ENCODE peak calls at places on chromosome 4, in eight cellular contexts. One of them, this sample, is unnamed.

GRCh38 chr4:141713771-141714445 is 77.5 kb downstream of the IL15 start:
- DNase-seq in aorta: no peak
- DNase-seq in coronary artery: no peak
- DNase-seq in substantia nigra: no peak
- DNase-seq in mammary epithelial cell: peak; percentile 68
- DNase-seq in tibial nerve: no peak
- DNase-seq in heart right ventricle: no peak
- DNase-seq in fibroblast of lung: peak; percentile 85
- DNase-seq in this sample: no peak

GRCh38 chr4:73257995-73258667 is 467 bp downstream of the ANKRD17 start:
- DNase-seq in aorta: peak; percentile 58
- DNase-seq in coronary artery: no peak
- DNase-seq in substantia nigra: no peak
- DNase-seq in mammary epithelial cell: peak; percentile 21
- DNase-seq in tibial nerve: peak; percentile 18
- DNase-seq in heart right ventricle: no peak
- DNase-seq in fibroblast of lung: peak; percentile 52
- DNase-seq in this sample: peak; percentile 21

GRCh38 chr4:158606969-158607368 is 64.7 kb downstream of the C4orf46 start:
- DNase-seq in aorta: no peak
- DNase-seq in coronary artery: no peak
- DNase-seq in substantia nigra: no peak
- DNase-seq in mammary epithelial cell: no peak
- DNase-seq in tibial nerve: no peak
- DNase-seq in heart right ventricle: no peak
- DNase-seq in fibroblast of lung: no peak
- DNase-seq in this sample: no peak

GRCh38 chr4:109183851-109184345 is 118.6 kb downstream of the COL25A1 start:
- DNase-seq in aorta: no peak
- DNase-seq in coronary artery: no peak
- DNase-seq in substantia nigra: no peak
- DNase-seq in mammary epithelial cell: no peak
- DNase-seq in tibial nerve: no peak
- DNase-seq in heart right ventricle: no peak
- DNase-seq in fibroblast of lung: peak; percentile 6
- DNase-seq in this sample: no peak

GRCh38 chr4:184313710-184314659 is 96.3 kb upstream of the ENPP6 start:
- DNase-seq in aorta: peak; percentile 57
- DNase-seq in coronary artery: no peak
- DNase-seq in substantia nigra: no peak
- DNase-seq in mammary epithelial cell: no peak
- DNase-seq in tibial nerve: no peak
- DNase-seq in heart right ventricle: no peak
- DNase-seq in fibroblast of lung: no peak
- DNase-seq in this sample: no peak

GRCh38 chr4:40962551-40963185 is 212.9 kb downstream of the NSUN7 start:
- DNase-seq in aorta: no peak
- DNase-seq in coronary artery: no peak
- DNase-seq in substantia nigra: no peak
- DNase-seq in mammary epithelial cell: no peak
- DNase-seq in tibial nerve: no peak
- DNase-seq in heart right ventricle: no peak
- DNase-seq in fibroblast of lung: peak; percentile 87
- DNase-seq in this sample: no peak

GRCh38 chr4:74317616-74318256 is 9.5 kb downstream of the EPGN start:
- DNase-seq in aorta: no peak
- DNase-seq in coronary artery: no peak
- DNase-seq in substantia nigra: no peak
- DNase-seq in mammary epithelial cell: peak; percentile 12
- DNase-seq in tibial nerve: no peak
- DNase-seq in heart right ventricle: no peak
- DNase-seq in fibroblast of lung: no peak
- DNase-seq in this sample: no peak

GRCh38 chr4:140185725-140186124 is 31.7 kb upstream of the MAML3 start:
- DNase-seq in aorta: no peak
- DNase-seq in coronary artery: no peak
- DNase-seq in substantia nigra: no peak
- DNase-seq in mammary epithelial cell: no peak
- DNase-seq in tibial nerve: no peak
- DNase-seq in heart right ventricle: no peak
- DNase-seq in fibroblast of lung: no peak
- DNase-seq in this sample: no peak

GRCh38 chr4:139522457-139522856 is 33.6 kb downstream of the SETD7 start:
- DNase-seq in aorta: no peak
- DNase-seq in coronary artery: no peak
- DNase-seq in substantia nigra: no peak
- DNase-seq in mammary epithelial cell: no peak
- DNase-seq in tibial nerve: no peak
- DNase-seq in heart right ventricle: no peak
- DNase-seq in fibroblast of lung: no peak
- DNase-seq in this sample: no peak

GRCh38 chr4:64857198-64857597 is 447.9 kb upstream of the TECRL start:
- DNase-seq in aorta: no peak
- DNase-seq in coronary artery: no peak
- DNase-seq in substantia nigra: no peak
- DNase-seq in mammary epithelial cell: no peak
- DNase-seq in tibial nerve: no peak
- DNase-seq in heart right ventricle: no peak
- DNase-seq in fibroblast of lung: peak; percentile 59
- DNase-seq in this sample: no peak

GRCh38 chr4:17492058-17492741 is 19.7 kb downstream of the QDPR start:
- DNase-seq in aorta: no peak
- DNase-seq in coronary artery: no peak
- DNase-seq in substantia nigra: no peak
- DNase-seq in mammary epithelial cell: no peak
- DNase-seq in tibial nerve: no peak
- DNase-seq in heart right ventricle: no peak
- DNase-seq in fibroblast of lung: no peak
- DNase-seq in this sample: peak; percentile 78

GRCh38 chr4:4890574-4891260 is 31.3 kb downstream of the MSX1 start:
- DNase-seq in aorta: no peak
- DNase-seq in coronary artery: peak; percentile 53
- DNase-seq in substantia nigra: no peak
- DNase-seq in mammary epithelial cell: no peak
- DNase-seq in tibial nerve: no peak
- DNase-seq in heart right ventricle: no peak
- DNase-seq in fibroblast of lung: no peak
- DNase-seq in this sample: no peak

GRCh38 chr4:108763981-108764380 is 1.1 kb upstream of the ETNPPL start:
- DNase-seq in aorta: no peak
- DNase-seq in coronary artery: no peak
- DNase-seq in substantia nigra: no peak
- DNase-seq in mammary epithelial cell: no peak
- DNase-seq in tibial nerve: no peak
- DNase-seq in heart right ventricle: no peak
- DNase-seq in fibroblast of lung: no peak
- DNase-seq in this sample: no peak

GRCh38 chr4:91304292-91304691 is 999.5 kb upstream of the GRID2 start:
- DNase-seq in aorta: no peak
- DNase-seq in coronary artery: no peak
- DNase-seq in substantia nigra: no peak
- DNase-seq in mammary epithelial cell: no peak
- DNase-seq in tibial nerve: no peak
- DNase-seq in heart right ventricle: no peak
- DNase-seq in fibroblast of lung: no peak
- DNase-seq in this sample: no peak

GRCh38 chr4:122701061-122701460 is 31.4 kb upstream of the BBS12 start:
- DNase-seq in aorta: no peak
- DNase-seq in coronary artery: no peak
- DNase-seq in substantia nigra: no peak
- DNase-seq in mammary epithelial cell: peak; percentile 39
- DNase-seq in tibial nerve: no peak
- DNase-seq in heart right ventricle: no peak
- DNase-seq in fibroblast of lung: no peak
- DNase-seq in this sample: no peak

DNA sequence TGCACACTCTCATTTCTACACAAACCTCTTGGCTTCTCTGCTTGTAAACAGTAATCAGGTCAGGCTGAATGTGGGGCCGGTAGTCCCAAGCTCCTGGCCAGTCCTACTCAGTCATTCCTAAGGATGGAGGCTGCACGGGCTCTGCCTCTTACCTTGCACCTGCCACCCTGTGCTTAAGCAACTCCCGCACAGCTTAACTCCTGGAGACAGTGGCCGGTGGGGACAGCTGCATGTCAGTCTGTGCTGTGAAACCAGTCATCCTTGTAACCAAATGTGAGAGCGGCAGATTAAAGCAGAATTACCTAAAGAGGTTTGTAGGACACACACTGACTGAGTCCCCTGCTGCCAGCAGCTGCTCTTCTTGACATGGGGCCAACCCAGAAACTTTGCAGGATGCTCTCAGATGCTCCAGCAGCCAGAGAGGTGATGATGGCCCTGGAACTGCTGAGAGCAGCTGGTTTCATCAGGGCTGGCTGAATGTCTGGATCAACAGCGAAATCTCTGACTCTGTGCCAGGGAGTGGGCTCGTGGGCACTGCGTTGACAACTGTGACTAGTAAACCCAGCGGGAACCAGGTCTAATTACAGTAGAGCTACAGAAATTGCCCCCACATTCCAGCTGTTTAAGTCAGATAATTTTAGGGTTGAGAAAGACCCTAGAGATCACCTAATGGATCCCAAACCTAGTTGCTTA is 123.7 kb downstream of the ANAPC4 start:
- DNase-seq in aorta: no peak
- DNase-seq in coronary artery: no peak
- DNase-seq in substantia nigra: no peak
- DNase-seq in mammary epithelial cell: no peak
- DNase-seq in tibial nerve: no peak
- DNase-seq in heart right ventricle: no peak
- DNase-seq in fibroblast of lung: no peak
- DNase-seq in this sample: no peak
- H3K27ac ChIP-seq in aorta: no peak overlapping the region
- H3K27ac ChIP-seq in coronary artery: no peak overlapping the region
- H3K27ac ChIP-seq in substantia nigra: no peak overlapping the region
- H3K27ac ChIP-seq in mammary epithelial cell: no peak overlapping the region
- H3K27ac ChIP-seq in tibial nerve: no peak overlapping the region
- H3K27ac ChIP-seq in heart right ventricle: no peak overlapping the region
- H3K27ac ChIP-seq in fibroblast of lung: no peak overlapping the region
- H3K27ac ChIP-seq in this sample: no peak overlapping the region

GRCh38 chr4:576245-576821 is at the start of gene TMEM271:
- DNase-seq in aorta: no peak
- DNase-seq in coronary artery: no peak
- DNase-seq in substantia nigra: no peak
- DNase-seq in mammary epithelial cell: no peak
- DNase-seq in tibial nerve: no peak
- DNase-seq in heart right ventricle: no peak
- DNase-seq in fibroblast of lung: no peak
- DNase-seq in this sample: no peak
- H3K27ac ChIP-seq in aorta: no peak within 1 kb of the TSS
- H3K27ac ChIP-seq in coronary artery: no peak within 1 kb of the TSS
- H3K27ac ChIP-seq in substantia nigra: no peak within 1 kb of the TSS
- H3K27ac ChIP-seq in mammary epithelial cell: no peak within 1 kb of the TSS
- H3K27ac ChIP-seq in tibial nerve: no peak within 1 kb of the TSS
- H3K27ac ChIP-seq in heart right ventricle: no peak within 1 kb of the TSS
- H3K27ac ChIP-seq in fibroblast of lung: no peak within 1 kb of the TSS
- H3K27ac ChIP-seq in this sample: no peak within 1 kb of the TSS

GRCh38 chr4:177718514-177718913 is 276.3 kb upstream of the AGA start:
- DNase-seq in aorta: no peak
- DNase-seq in coronary artery: no peak
- DNase-seq in substantia nigra: no peak
- DNase-seq in mammary epithelial cell: peak; percentile 75
- DNase-seq in tibial nerve: no peak
- DNase-seq in heart right ventricle: no peak
- DNase-seq in fibroblast of lung: no peak
- DNase-seq in this sample: no peak
- H3K27ac ChIP-seq in aorta: no peak overlapping the region
- H3K27ac ChIP-seq in coronary artery: no peak overlapping the region
- H3K27ac ChIP-seq in substantia nigra: no peak overlapping the region
- H3K27ac ChIP-seq in mammary epithelial cell: no peak overlapping the region
- H3K27ac ChIP-seq in tibial nerve: no peak overlapping the region
- H3K27ac ChIP-seq in heart right ventricle: no peak overlapping the region
- H3K27ac ChIP-seq in fibroblast of lung: no peak overlapping the region
- H3K27ac ChIP-seq in this sample: no peak overlapping the region

DNA sequence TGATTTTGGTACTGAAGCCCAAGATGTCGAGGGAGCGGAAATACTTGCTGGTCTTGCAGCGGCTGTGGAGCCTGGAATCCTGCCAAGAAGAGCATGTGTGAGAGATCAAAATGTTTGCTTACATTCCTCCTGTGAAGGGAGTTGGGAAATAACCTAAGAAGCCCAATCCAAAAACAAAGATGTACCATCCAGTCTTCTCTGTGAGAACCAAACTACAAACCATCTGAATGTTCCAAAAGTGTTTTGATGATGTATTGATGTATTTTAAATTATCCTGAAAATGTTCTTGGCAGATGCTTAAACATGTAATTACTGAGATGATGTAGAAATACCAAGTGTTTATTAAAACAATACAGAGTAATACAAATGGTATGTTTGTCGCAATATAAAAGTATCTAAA is 10.1 kb upstream of the ADH1A start:
- DNase-seq in aorta: peak; percentile 91
- DNase-seq in coronary artery: peak; percentile 86
- DNase-seq in substantia nigra: no peak
- DNase-seq in mammary epithelial cell: peak; percentile 56
- DNase-seq in tibial nerve: peak; percentile 89
- DNase-seq in heart right ventricle: peak; percentile 60
- DNase-seq in fibroblast of lung: peak; percentile 80
- DNase-seq in this sample: peak; percentile 76
- H3K27ac ChIP-seq in aorta: no peak overlapping the region
- H3K27ac ChIP-seq in coronary artery: peak overlapping the region; percentile 83
- H3K27ac ChIP-seq in substantia nigra: no peak overlapping the region
- H3K27ac ChIP-seq in mammary epithelial cell: no peak overlapping the region
- H3K27ac ChIP-seq in tibial nerve: no peak overlapping the region
- H3K27ac ChIP-seq in heart right ventricle: peak overlapping the region; percentile 0
- H3K27ac ChIP-seq in fibroblast of lung: peak overlapping the region; percentile 62
- H3K27ac ChIP-seq in this sample: no peak overlapping the region

DNA sequence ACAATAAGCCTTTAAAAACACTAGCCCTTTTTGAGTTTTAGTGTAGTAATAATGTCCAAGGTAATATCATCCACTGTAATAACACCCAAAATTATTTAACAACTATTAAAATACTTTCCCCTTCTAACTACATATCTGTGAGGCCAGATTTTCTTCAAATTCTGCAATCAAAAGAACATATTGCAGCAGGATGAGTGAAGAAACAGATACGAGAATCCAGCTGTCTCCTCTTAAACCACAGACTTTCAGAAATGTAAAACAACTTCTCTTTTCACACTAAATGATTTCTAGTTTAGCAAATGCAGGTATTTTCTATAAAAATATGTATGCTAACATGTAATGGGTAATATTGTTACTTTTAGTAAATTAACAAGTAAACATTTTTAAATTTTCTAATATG is 148.9 kb downstream of the PRDM5 start:
- DNase-seq in aorta: no peak
- DNase-seq in coronary artery: no peak
- DNase-seq in substantia nigra: no peak
- DNase-seq in mammary epithelial cell: no peak
- DNase-seq in tibial nerve: no peak
- DNase-seq in heart right ventricle: no peak
- DNase-seq in fibroblast of lung: no peak
- DNase-seq in this sample: no peak
- H3K27ac ChIP-seq in aorta: no peak overlapping the region
- H3K27ac ChIP-seq in coronary artery: no peak overlapping the region
- H3K27ac ChIP-seq in substantia nigra: no peak overlapping the region
- H3K27ac ChIP-seq in mammary epithelial cell: no peak overlapping the region
- H3K27ac ChIP-seq in tibial nerve: no peak overlapping the region
- H3K27ac ChIP-seq in heart right ventricle: no peak overlapping the region
- H3K27ac ChIP-seq in fibroblast of lung: no peak overlapping the region
- H3K27ac ChIP-seq in this sample: no peak overlapping the region